ENCODE peak calls at places on chromosome 4, in five cellular contexts. R, M, T, Q and Y are unnamed samples.

GRCh38 chr4:179352221-179352620 is 1910.0 kb upstream of the AGA start:
- DNase-seq in R (no peak), M (no peak), T (no peak), Q (no peak), Y (no peak)

GRCh38 chr4:70948665-70949284 is 44.7 kb upstream of the DCK start:
- DNase-seq in R (no peak), M (no peak), T (no peak), Q (no peak), Y (no peak)

GRCh38 chr4:11483076-11483475 is 54.4 kb upstream of the HS3ST1 start:
- DNase-seq in R (no peak), M (no peak), T (no peak), Q (no peak), Y (no peak)

GRCh38 chr4:3863841-3864734 is 97.9 kb downstream of the ADRA2C start:
- DNase-seq in R (peak), M (no peak), T (peak), Q (no peak), Y (no peak)

GRCh38 chr4:120921456-120922389 is 803 bp downstream of the PRDM5 start:
- DNase-seq in R (peak), M (peak), T (no peak), Q (peak), Y (no peak)

GRCh38 chr4:22072726-22073125 is 124.2 kb upstream of the KCNIP4 start:
- DNase-seq in R (no peak), M (no peak), T (no peak), Q (no peak), Y (no peak)

GRCh38 chr4:544386-545105 is 31.5 kb downstream of the TMEM271 start:
- DNase-seq in R (no peak), M (no peak), T (no peak), Q (no peak), Y (no peak)

GRCh38 chr4:88442636-88443260 is 14.2 kb upstream of the HERC5 start:
- DNase-seq in R (no peak), M (no peak), T (no peak), Q (no peak), Y (no peak)

GRCh38 chr4:84841435-84841834 is 125.1 kb downstream of the WDFY3 start:
- DNase-seq in R (no peak), M (no peak), T (no peak), Q (no peak), Y (no peak)

GRCh38 chr4:138953962-138954371 is 61.6 kb upstream of the NOCT start:
- DNase-seq in R (no peak), M (no peak), T (no peak), Q (no peak), Y (no peak)

GRCh38 chr4:8836664-8837171 is 34.9 kb downstream of the HMX1 start:
- DNase-seq in R (peak), M (peak), T (peak), Q (no peak), Y (no peak)

GRCh38 chr4:172481802-172482508 is 668.8 kb downstream of the GALNTL6 start:
- DNase-seq in R (no peak), M (no peak), T (no peak), Q (no peak), Y (no peak)

GRCh38 chr4:3307486-3307885 is 14.7 kb downstream of the RGS12 start:
- DNase-seq in R (no peak), M (no peak), T (no peak), Q (no peak), Y (no peak)

GRCh38 chr4:187922274-187922673 is 73.3 kb upstream of the ZFP42 start:
- DNase-seq in R (no peak), M (no peak), T (no peak), Q (no peak), Y (no peak)

GRCh38 chr4:56742080-56742871 is 61.2 kb upstream of the HOPX start:
- DNase-seq in R (no peak), M (no peak), T (no peak), Q (no peak), Y (no peak)

DNA sequence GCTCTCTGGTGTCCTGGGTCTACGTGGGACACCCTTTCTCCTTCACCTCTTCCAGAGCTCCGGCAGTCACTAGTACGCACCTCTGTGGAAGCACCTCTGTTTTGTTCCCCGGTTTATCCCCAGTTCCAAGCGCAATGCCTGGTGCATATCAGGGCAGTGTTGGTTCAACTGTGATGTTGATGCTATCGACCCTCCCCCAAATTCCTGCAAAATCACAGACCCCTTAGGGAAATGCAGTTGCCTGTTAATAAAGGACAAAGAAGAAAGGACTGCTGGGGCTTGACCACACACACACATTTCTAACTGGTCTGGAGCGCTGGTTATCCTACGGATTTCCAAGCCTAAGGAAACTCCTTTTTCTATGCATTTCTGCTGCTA is 513 bp upstream of the NMU start:
- DNase-seq in R (no peak), M (no peak), T (no peak), Q (no peak), Y (no peak)
- H3K27ac ChIP-seq in R (no peak), M (no peak), T (no peak), Q (no peak), Y (no peak)

GRCh38 chr4:26031704-26032103 is 117.7 kb downstream of the SMIM20 start:
- DNase-seq in R (no peak), M (no peak), T (no peak), Q (no peak), Y (no peak)
- H3K27ac ChIP-seq in R (peak), M (no peak), T (no peak), Q (no peak), Y (no peak)

DNA sequence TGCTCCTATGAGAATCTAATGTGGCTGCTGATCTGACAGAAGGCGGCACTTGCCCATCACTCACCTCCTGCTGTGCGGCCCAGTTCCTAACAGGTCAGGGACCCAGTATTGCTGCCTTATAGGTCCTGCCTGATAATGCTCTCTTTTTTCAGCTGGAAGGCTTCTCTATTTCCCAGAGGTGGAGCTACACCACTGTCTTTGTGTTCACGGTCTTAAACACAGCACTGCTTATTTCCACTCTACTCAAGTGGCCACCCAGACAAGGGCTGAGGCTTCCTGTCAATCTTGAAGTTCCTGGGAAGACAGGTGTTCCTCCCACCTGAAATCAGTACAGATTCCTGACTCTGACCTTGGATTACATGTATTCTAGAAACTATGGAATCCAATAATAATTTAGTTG is 270.6 kb downstream of the NR3C2 start:
- DNase-seq in R (no peak), M (no peak), T (no peak), Q (no peak), Y (no peak)
- H3K27ac ChIP-seq in R (no peak), M (peak), T (peak), Q (no peak), Y (no peak)

DNA sequence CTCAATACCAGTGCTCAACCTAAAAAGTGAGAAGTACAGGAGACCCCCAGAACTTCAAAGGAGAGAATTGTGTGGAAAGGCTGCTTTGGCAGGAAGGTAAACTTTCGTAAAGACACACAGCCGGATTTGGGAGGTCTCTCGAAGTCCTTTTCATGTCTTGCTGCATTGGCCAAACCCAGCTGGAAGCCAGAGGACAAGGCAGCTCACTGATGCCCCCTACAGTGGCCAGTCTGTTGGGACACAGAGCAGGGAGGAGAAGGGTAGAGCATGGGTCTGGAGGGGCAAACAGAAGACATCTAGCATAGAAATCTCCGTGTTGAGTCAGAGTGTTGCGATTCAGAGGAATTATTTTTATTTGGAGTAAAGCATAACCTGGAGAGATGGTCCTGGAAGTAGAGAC is 198.9 kb downstream of the ANK2 start:
- DNase-seq in R (peak), M (no peak), T (no peak), Q (no peak), Y (no peak)
- H3K27ac ChIP-seq in R (no peak), M (no peak), T (no peak), Q (no peak), Y (no peak)

DNA sequence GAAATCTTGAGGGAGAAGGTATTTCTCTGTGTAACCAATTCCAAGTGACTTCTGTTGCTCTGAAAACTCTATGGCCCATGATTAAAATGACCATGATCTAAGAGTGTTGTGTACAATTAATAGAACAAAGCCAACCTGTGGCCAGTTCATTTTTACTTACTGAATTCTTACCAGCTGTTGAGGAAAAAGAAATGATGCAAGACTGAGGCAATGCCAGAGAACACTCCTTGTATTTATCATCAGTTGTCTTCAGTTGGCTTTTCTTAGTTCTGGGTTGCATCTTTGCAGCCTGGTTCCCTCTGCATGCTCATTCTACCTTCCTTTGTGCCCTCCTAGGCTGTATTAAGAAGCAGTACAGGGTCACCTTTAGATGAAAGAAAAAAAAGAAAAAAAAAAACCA is 298.6 kb downstream of the ARHGAP10 start:
- DNase-seq in R (no peak), M (no peak), T (no peak), Q (no peak), Y (no peak)
- H3K27ac ChIP-seq in R (no peak), M (no peak), T (no peak), Q (no peak), Y (no peak)